ENCODE peak calls at places on chromosomes 2 and 18, in five cellular contexts. U is neural progenitor cell, T is neural crest cell, Z is coronary artery, K is GM06990. Q is an unnamed sample.

GRCh38 chr2:195695002-195695631 is 38.1 kb downstream of the SLC39A10 start:
- DNase-seq in T (no peak), K (no peak), Z (no peak), U (no peak), Q (no peak)

GRCh38 chr2:55943466-55943865 is 19.9 kb upstream of the EFEMP1 start:
- DNase-seq in U (no peak), T (no peak), K (no peak), Z (no peak), Q (no peak)

GRCh38 chr2:37230581-37230980 is 815 bp downstream of the CEBPZ start:
- DNase-seq in Z (no peak), K (no peak), U (peak), T (no peak), Q (no peak)

GRCh38 chr2:211816739-211817138 is 721.9 kb downstream of the ERBB4 start:
- DNase-seq in K (no peak), U (no peak), T (no peak), Z (no peak), Q (no peak)

GRCh38 chr18:27750014-27750413 is 426.9 kb downstream of the CDH2 start:
- DNase-seq in K (no peak), Z (no peak), T (peak), U (peak), Q (peak)

GRCh38 chr2:145047554-145047953 is 527.6 kb upstream of the ZEB2 start:
- DNase-seq in K (no peak), U (no peak), T (no peak), Z (no peak), Q (no peak)

GRCh38 chr2:46697830-46698323 is 217.7 kb downstream of the MCFD2 start:
- DNase-seq in U (peak), K (peak), T (no peak), Z (no peak), Q (no peak)

GRCh38 chr18:48490641-48491040 is 48.2 kb upstream of the CTIF start:
- DNase-seq in Z (no peak), U (no peak), K (no peak), T (no peak), Q (no peak)

GRCh38 chr2:173446722-173447121 is 92.0 kb downstream of the CDCA7 start:
- DNase-seq in K (no peak), U (no peak), T (no peak), Z (no peak), Q (no peak)

GRCh38 chr2:179272406-179273192 is 8.0 kb upstream of the SESTD1 start:
- DNase-seq in U (peak), T (no peak), Z (no peak), K (no peak), Q (no peak)

GRCh38 chr18:42412896-42413295 is 457.9 kb downstream of the PIK3C3 start:
- DNase-seq in T (no peak), K (no peak), Z (no peak), U (no peak), Q (no peak)

GRCh38 chr2:199455533-199456382 is 2.0 kb downstream of the SATB2 start:
- DNase-seq in K (no peak), T (no peak), U (peak), Z (no peak), Q (peak)

GRCh38 chr2:195572894-195573293 is 84.1 kb upstream of the SLC39A10 start:
- DNase-seq in U (no peak), T (no peak), Z (no peak), K (no peak), Q (no peak)

GRCh38 chr2:150866431-150866830 is 379.0 kb upstream of the RND3 start:
- DNase-seq in T (no peak), U (no peak), Z (no peak), K (no peak), Q (no peak)

GRCh38 chr2:76008001-76008702 is 297.4 kb upstream of the GCFC2 start:
- DNase-seq in U (peak), T (no peak), Z (no peak), K (no peak), Q (no peak)

GRCh38 chr2:227861011-227861410 is 10.4 kb upstream of the DAW1 start:
- DNase-seq in Z (no peak), T (no peak), U (no peak), K (no peak), Q (no peak)

GRCh38 chr2:128299628-128300027 is 19.0 kb downstream of the HS6ST1 start:
- DNase-seq in Z (no peak), K (no peak), U (no peak), T (no peak), Q (no peak)

GRCh38 chr2:24877646-24878045 is 42.4 kb downstream of the ADCY3 start:
- DNase-seq in K (no peak), U (no peak), T (no peak), Z (peak), Q (no peak)

GRCh38 chr2:32357545-32358482 is 991 bp downstream of the BIRC6 start:
- DNase-seq in U (peak), Z (peak), T (peak), K (peak), Q (peak)

GRCh38 chr18:63534615-63535014 is 7.6 kb upstream of the SERPINB12 start:
- DNase-seq in U (no peak), T (no peak), Z (no peak), K (no peak), Q (no peak)

GRCh38 chr18:22285299-22286140 is 116.1 kb downstream of the GATA6 start:
- DNase-seq in Z (no peak), K (no peak), U (no peak), T (no peak), Q (no peak)

GRCh38 chr18:332007-332406 is 64.2 kb upstream of the THOC1 start:
- DNase-seq in T (no peak), U (no peak), K (no peak), Z (no peak), Q (no peak)

GRCh38 chr2:139159177-139159576 is 379.0 kb upstream of the NXPH2 start:
- DNase-seq in T (no peak), Z (no peak), U (no peak), K (no peak), Q (no peak)

GRCh38 chr2:152556506-152556905 is 160.8 kb downstream of the PRPF40A start:
- DNase-seq in Z (no peak), T (no peak), K (no peak), U (no peak), Q (no peak)

GRCh38 chr2:65278450-65279030 is 50.9 kb downstream of the ACTR2 start:
- DNase-seq in U (no peak), T (no peak), Z (no peak), K (no peak), Q (no peak)

GRCh38 chr2:54666131-54666637 is 57.3 kb upstream of the EML6 start:
- DNase-seq in T (no peak), K (no peak), U (no peak), Z (no peak), Q (no peak)

GRCh38 chr2:88218971-88219370 is 48.8 kb downstream of the THNSL2 start:
- DNase-seq in U (peak), Z (no peak), K (no peak), T (no peak), Q (no peak)

GRCh38 chr2:67727623-67728022 is 330.5 kb downstream of the ETAA1 start:
- DNase-seq in K (no peak), Z (no peak), T (no peak), U (peak), Q (no peak)

GRCh38 chr2:202171246-202171833 is 67.1 kb downstream of the SUMO1 start:
- DNase-seq in U (peak), T (peak), Z (peak), K (peak), Q (peak)

GRCh38 chr2:79512442-79513401 is at the start of gene CTNNA2:
- DNase-seq in Z (no peak), T (peak), U (peak), K (peak), Q (peak)

GRCh38 chr2:73984922-73985317 is 210 bp downstream of the TET3 start:
- DNase-seq in K (no peak), T (peak), U (peak), Z (no peak), Q (peak)

GRCh38 chr2:136247204-136247990 is 129.4 kb upstream of the CXCR4 start:
- DNase-seq in Z (no peak), K (no peak), T (no peak), U (no peak), Q (no peak)

GRCh38 chr2:86522711-86523110 is 40.5 kb downstream of the CHMP3 start:
- DNase-seq in T (no peak), Z (no peak), K (no peak), U (no peak), Q (no peak)

DNA sequence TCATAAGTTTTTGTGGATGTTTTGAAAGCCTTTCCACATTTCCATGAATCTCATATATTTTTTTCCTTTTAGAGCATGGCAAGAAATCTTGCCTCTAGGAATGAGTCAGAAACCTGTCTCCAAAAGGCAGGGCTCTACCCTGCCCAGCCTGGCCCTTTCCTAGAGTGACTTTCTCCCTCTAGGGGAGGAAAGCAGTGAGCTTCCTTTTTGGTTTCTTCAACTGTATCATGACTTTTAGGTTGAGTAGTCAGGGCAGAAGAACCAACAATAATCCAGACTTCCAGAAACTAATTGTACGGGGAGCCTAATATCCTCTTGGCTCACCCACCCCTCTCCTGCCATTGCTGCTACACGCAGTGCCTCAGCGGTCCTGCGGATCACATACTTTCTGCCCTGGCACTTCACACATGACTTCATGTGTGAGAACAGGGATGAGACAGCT is 300.3 kb downstream of the AGPS start:
- DNase-seq in U (no peak), T (no peak), Z (no peak), K (no peak), Q (no peak)
- TF ChIP-seq CTCF in U (no peak), T (no peak), Z (no peak), K (no peak), Q (no peak)

DNA sequence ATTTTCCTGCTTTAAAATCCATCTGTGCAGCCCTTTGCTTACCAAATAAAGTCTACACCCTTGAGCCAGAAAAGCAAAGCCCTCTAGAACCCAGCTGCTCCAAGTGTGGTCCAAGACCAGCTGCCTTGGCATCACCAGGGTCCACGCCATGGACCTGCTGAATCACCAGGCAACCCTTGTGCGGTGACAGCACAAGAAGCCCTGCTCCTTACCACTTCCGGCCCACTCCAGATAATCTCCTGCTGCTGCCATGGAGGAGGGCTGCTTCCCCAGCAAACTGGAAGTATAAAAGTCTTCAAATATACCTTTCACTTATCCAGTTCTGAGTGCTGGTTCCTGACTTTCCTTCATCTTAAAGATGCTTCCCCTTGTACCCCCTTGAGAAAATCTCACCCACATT is 106.0 kb upstream of the PKDCC start:
- DNase-seq in K (no peak), Z (no peak), U (no peak), T (no peak), Q (no peak)
- TF ChIP-seq CTCF in K (no peak), Z (no peak), U (no peak), T (no peak), Q (no peak)

DNA sequence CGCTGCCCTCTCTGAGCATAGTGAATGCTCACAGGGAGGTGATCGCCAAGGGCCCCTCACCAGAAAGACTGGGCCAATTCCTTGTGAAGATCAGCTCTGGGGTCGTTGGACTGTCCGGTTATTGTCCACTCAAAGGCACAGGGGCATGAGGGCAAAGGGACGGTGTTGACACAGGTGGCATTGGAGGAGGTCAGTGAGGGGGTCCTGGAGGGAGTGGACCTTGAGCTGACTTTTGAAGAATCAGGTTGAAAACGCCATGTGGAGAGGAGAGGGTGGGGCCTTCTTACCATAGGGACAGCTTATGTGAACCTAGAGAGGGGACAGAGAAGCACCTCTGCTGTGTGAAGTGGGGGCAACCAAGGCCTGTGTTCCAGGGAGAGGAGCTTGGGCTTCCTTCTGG is 131.5 kb downstream of the TFCP2L1 start:
- DNase-seq in U (no peak), K (no peak), Z (peak), T (no peak), Q (no peak)
- TF ChIP-seq CTCF in U (no peak), K (no peak), Z (no peak), T (no peak), Q (no peak)

GRCh38 chr2:5914831-5915611 is 222.8 kb downstream of the SOX11 start:
- DNase-seq in T (no peak), K (no peak), Z (no peak), U (peak), Q (no peak)
- TF ChIP-seq CTCF in T (peak), K (no peak), Z (no peak), U (peak), Q (no peak)

GRCh38 chr2:223032187-223033142 is 19.5 kb upstream of the KCNE4 start:
- DNase-seq in T (no peak), Z (no peak), K (no peak), U (no peak), Q (no peak)
- TF ChIP-seq CTCF in T (no peak), Z (no peak), K (no peak), U (no peak), Q (no peak)

GRCh38 chr2:63891488-63892030 is 49.9 kb downstream of the UGP2 start:
- DNase-seq in Z (no peak), U (no peak), K (no peak), T (no peak), Q (no peak)

GRCh38 chr2:63888053-63888452 is 46.4 kb downstream of the UGP2 start:
- DNase-seq in T (no peak), U (no peak), Z (no peak), K (no peak), Q (no peak)

GRCh38 chr2:63890678-63891077 is 49.0 kb downstream of the UGP2 start:
- DNase-seq in U (no peak), Z (no peak), K (no peak), T (no peak), Q (no peak)

GRCh38 chr2:63886445-63886844 is 44.7 kb downstream of the UGP2 start:
- DNase-seq in K (no peak), U (no peak), Z (no peak), T (no peak), Q (no peak)

GRCh38 chr2:63888490-63889402 is 47.0 kb downstream of the UGP2 start:
- DNase-seq in U (peak), T (peak), Z (no peak), K (peak), Q (peak)
- TF ChIP-seq CTCF in U (peak), T (peak), Z (peak), K (peak), Q (peak)

GRCh38 chr2:171254666-171255065 is 94.0 kb upstream of the TLK1 start:
- DNase-seq in Z (no peak), T (no peak), U (no peak), K (no peak), Q (no peak)

GRCh38 chr2:171249689-171250088 is 89.0 kb upstream of the TLK1 start:
- DNase-seq in U (no peak), T (no peak), K (no peak), Z (no peak), Q (no peak)

GRCh38 chr2:171248205-171248662 is 87.5 kb upstream of the TLK1 start:
- DNase-seq in Z (no peak), U (no peak), K (peak), T (no peak), Q (peak)

GRCh38 chr2:171253279-171253678 is 92.6 kb upstream of the TLK1 start:
- DNase-seq in T (no peak), K (no peak), Z (no peak), U (no peak), Q (no peak)

DNA sequence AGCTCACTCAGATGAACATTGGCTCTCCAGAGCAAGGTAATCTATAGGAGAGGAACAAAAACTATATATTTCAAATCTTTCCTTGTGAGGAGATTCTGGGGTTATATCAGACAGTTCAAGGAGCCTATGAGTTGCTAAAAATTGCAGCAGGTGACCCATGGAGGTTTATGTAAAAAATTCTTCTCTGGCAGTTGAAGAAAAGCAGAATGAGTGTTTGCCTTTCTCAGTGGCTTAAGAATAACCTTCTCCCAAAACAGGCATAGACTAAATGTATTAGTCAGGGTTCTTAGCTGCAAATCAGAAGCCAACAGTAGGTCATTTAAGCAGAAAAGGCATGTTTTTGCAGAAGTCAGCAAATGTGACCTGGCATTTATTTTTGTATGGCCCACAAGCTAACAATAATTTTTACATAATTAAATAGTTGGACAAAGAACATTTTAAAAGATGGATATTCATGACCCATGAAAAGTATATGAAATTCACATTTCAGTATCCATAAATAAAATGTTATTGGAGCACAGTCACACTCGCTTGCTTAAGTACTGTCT is 93.3 kb upstream of the TLK1 start:
- DNase-seq in K (no peak), T (no peak), Z (no peak), U (no peak), Q (no peak)
- TF ChIP-seq CTCF in K (no peak), T (peak), Z (no peak), U (no peak), Q (no peak)

GRCh38 chr2:231038483-231039293 is 1.4 kb downstream of the C2orf72 start:
- DNase-seq in T (no peak), U (peak), K (no peak), Z (no peak), Q (no peak)

GRCh38 chr2:231036578-231037106 is 681 bp upstream of the C2orf72 start:
- DNase-seq in Z (no peak), K (no peak), T (no peak), U (no peak), Q (no peak)

GRCh38 chr2:231037202-231037730 is at the start of gene C2orf72:
- DNase-seq in U (peak), Z (no peak), T (no peak), K (no peak), Q (peak)

GRCh38 chr2:231039294-231039664 is 2.0 kb downstream of the C2orf72 start:
- DNase-seq in U (no peak), T (no peak), Z (no peak), K (no peak), Q (no peak)

DNA sequence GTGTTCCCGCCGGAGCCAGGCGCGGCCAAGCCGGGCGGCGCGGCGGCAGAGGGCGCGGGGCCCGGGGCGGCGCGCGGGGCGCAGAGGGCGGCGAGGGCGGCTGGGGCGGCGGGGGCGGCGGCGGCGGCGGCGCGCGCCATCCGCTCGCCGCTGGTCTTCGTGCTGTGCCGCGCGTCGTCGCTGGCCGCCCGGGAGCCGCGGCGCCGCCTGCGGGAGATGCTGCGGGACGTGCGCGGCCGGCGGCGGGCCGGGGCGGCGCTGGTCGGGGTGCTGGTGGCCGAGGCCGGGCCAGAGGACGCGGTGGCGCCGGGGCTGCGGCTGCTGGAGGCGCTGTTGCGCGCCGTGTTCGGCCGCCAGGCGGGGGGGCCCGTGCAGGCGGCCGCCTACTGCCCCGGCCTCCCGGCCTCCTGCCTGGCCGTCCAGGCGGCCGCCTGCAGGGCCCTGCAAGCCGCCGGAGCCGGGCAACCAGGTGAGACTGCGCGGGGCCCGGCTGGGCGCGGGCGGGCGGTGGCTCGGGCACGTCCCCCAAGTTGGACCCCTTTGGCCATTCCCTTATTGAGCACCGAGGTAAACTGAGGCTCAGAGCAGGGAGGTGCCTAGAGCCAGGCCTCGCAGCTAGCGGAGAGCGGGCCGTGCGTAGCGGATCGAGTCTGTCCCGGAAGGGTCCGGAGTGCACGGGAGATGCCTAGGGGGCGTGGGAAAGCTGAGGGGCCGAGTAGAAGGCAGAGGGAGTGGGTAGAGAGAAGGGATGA is 584 bp downstream of the C2orf72 start:
- DNase-seq in T (peak), Z (no peak), K (no peak), U (peak), Q (peak)
- TF ChIP-seq CTCF in T (no peak), Z (no peak), K (no peak), U (peak), Q (peak)

Q was measured in GM10248.